ENCODE peak calls at places on chromosomes 7 and 10, in four cellular contexts. D is breast epithelium, P is prostate gland, Z is uterus. H is an unnamed sample.
A peak's percentile ranks its signal among the peaks of the same experiment; 100 is the strongest.

GRCh38 chr10:60236869-60237524 is 152.7 kb downstream of the ANK3 start:
- DNase-seq in Z (no peak), P (no peak), D (no peak), H (peak; percentile 44)

GRCh38 chr7:12619461-12620069 is 49.0 kb downstream of the SCIN start:
- DNase-seq in D (no peak), Z (no peak), P (no peak), H (no peak)

GRCh38 chr7:155815332-155816191 is 3.3 kb upstream of the SHH start:
- DNase-seq in Z (no peak), P (peak; percentile 64), D (no peak), H (no peak)

GRCh38 chr7:29764227-29764626 is 42.1 kb upstream of the WIPF3 start:
- DNase-seq in P (no peak), D (no peak), Z (no peak), H (no peak)

GRCh38 chr10:72009430-72010081 is 45.4 kb downstream of the CHST3 start:
- DNase-seq in P (peak; percentile 87), D (peak; percentile 84), Z (peak; percentile 99), H (peak; percentile 97)

GRCh38 chr10:43574035-43574892 is at the start of gene ZNF239:
- DNase-seq in P (peak; percentile 78), D (peak; percentile 79), Z (peak; percentile 89), H (peak; percentile 98)

GRCh38 chr7:74010407-74010806 is 17.6 kb upstream of the ELN start:
- DNase-seq in Z (no peak), D (no peak), P (no peak), H (no peak)

GRCh38 chr10:71974489-71975011 is 10.4 kb downstream of the CHST3 start:
- DNase-seq in P (no peak), D (no peak), Z (no peak), H (no peak)

GRCh38 chr10:72740526-72740925 is 48.6 kb downstream of the MCU start:
- DNase-seq in D (no peak), P (no peak), Z (no peak), H (no peak)

GRCh38 chr10:13758302-13758701 is 171.5 kb downstream of the PRPF18 start:
- DNase-seq in D (no peak), P (peak; percentile 28), Z (no peak), H (peak; percentile 84)

GRCh38 chr7:30694218-30694745 is 12.0 kb upstream of the CRHR2 start:
- DNase-seq in D (no peak), P (no peak), Z (no peak), H (no peak)

GRCh38 chr7:158264881-158265742 is 322.5 kb downstream of the PTPRN2 start:
- DNase-seq in P (no peak), Z (no peak), D (peak; percentile 38), H (no peak)

GRCh38 chr10:43921881-43922280 is 273.2 kb upstream of the ZNF32 start:
- DNase-seq in Z (no peak), D (no peak), P (peak; percentile 3), H (no peak)

GRCh38 chr10:33129181-33129928 is 171.3 kb upstream of the ITGB1 start:
- DNase-seq in D (no peak), P (no peak), Z (no peak), H (no peak)

DNA sequence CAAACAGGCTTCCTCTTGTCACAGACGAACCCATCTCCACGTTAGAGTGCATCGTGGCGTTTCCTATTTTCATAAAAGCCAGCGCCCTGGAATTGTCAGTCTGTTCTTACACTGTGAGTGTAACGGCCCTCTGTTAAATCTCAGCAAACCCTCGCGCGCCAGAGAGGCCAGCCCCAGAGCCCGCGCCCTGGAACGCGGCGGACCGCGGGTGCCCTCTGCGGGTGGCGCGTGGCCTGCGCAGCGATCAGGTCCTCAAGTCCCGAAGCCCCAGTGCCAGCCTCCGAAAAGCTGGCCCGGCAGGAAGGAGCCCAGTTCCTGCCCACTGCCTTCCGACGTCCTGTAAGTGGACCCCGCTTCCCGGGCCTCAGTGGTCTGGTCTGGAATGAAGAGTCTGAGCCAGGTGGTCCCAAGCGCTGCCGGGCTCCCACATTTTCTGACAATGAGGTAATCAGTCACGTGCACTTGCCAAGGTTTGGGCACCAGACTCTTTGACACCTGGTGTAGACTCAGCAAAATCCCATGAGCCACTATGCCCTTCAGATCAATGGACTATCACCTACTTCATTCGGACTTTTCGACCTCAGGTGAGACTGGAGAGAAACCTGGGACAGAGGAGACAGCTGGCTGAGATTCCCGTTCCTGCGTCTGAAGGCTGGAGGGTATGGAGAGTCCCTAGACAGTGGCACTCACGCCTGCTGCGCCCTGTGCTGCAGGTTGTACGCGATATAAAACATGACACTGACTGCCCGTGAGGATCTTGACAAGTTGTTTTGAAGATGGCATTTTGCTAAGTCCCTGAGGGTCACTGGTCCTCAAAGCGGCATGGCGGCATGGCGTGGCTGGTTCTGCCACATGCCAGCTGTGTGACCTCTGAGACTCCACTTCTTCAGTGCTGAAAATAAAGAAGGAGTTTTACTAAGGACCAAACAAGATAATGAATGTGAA is 109.4 kb upstream of the LANCL2 start:
- DNase-seq in D (peak; percentile 86), Z (peak; percentile 78), P (peak; percentile 87), H (peak; percentile 82)
- TF ChIP-seq CTCF in D (peak; percentile 72), Z (peak; percentile 87), P (peak; percentile 60), H (no peak)

GRCh38 chr10:112262556-112262955 is 20.6 kb upstream of the TECTB start:
- DNase-seq in Z (no peak), D (no peak), P (no peak), H (no peak)

GRCh38 chr10:112261281-112261822 is 21.8 kb upstream of the TECTB start:
- DNase-seq in P (no peak), D (no peak), Z (no peak), H (no peak)

GRCh38 chr10:112260831-112261230 is 22.4 kb upstream of the TECTB start:
- DNase-seq in Z (no peak), P (no peak), D (no peak), H (no peak)

GRCh38 chr10:112269266-112269665 is 13.9 kb upstream of the TECTB start:
- DNase-seq in Z (no peak), P (no peak), D (no peak), H (no peak)

DNA sequence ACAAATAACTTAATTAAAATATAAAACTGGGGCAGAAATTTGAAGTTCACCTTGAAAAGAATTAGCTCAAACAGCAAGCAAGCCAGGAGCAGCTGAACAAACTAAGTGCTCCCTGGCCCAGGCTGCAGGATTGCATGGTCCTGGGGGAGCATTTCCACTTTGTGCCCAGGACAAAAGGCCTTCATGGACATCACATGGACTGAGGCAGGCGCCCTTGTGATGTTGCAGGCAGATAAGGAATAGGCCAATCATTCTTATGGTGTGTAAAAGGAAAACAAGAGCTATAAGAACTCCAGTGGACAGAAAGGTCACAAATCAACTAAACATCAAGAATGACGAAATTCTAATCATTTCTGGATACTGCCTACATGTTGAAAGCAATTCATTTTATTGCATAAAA is 17.5 kb upstream of the TECTB start:
- DNase-seq in P (no peak), D (no peak), Z (no peak), H (no peak)
- TF ChIP-seq POLR2A in P (no peak), D (no peak), Z (no peak), H (no peak)

GRCh38 chr7:117790251-117790650 is 83.0 kb downstream of the CTTNBP2 start:
- DNase-seq in P (no peak), D (no peak), Z (no peak), H (no peak)

GRCh38 chr7:117796889-117797288 is 76.4 kb downstream of the CTTNBP2 start:
- DNase-seq in Z (no peak), D (no peak), P (no peak), H (no peak)

GRCh38 chr7:117793496-117793895 is 79.7 kb downstream of the CTTNBP2 start:
- DNase-seq in D (no peak), P (no peak), Z (no peak), H (no peak)

GRCh38 chr7:117790731-117791130 is 82.5 kb downstream of the CTTNBP2 start:
- DNase-seq in P (no peak), Z (no peak), D (no peak), H (no peak)

DNA sequence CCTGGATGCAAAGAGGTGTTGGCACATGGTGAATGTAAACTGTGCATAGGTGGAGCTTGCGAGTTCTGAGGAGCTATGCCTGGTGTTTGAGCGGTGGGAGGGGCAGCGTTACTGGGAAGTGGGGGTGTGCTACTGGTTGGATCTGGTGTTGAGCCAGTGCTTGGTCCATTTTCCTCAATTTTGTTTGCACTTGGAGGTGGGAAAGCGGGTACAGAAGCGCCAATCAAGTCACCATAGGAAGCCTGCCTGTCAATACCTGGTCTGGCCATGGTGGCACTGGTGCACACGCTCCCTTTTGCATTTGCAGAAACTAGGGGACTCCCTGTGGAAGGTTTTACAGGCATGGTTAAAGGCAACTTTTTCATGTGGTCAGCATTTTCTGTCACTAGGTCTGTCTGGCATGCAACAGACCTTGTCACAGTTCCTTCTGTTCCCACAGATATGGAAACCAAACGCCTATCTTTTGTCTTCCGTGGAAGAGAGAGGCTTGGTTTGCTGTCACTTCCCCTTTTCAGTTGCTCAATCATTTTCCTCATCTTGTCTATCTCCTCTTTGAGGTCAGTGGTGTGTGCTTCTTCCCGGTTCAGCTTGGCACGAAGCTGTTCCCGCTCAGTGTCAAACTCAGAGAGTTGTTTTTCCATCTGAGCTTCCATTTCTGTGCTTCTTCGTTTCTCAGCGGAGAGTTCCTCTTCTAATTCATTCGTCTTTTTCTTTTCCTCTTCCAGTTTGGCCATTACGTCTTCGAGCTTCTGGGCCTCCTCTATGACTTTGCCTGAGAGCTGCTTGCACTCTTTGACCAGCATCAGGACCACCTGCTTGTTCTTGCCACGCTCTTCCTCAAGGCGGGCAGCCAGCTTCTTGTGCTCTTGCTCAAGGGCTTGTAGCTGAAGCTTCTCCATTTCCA is 81.1 kb downstream of the CTTNBP2 start:
- DNase-seq in D (no peak), P (no peak), Z (no peak), H (peak; percentile 33)
- TF ChIP-seq CTCF in D (no peak), P (no peak), Z (no peak), H (no peak)

DNA sequence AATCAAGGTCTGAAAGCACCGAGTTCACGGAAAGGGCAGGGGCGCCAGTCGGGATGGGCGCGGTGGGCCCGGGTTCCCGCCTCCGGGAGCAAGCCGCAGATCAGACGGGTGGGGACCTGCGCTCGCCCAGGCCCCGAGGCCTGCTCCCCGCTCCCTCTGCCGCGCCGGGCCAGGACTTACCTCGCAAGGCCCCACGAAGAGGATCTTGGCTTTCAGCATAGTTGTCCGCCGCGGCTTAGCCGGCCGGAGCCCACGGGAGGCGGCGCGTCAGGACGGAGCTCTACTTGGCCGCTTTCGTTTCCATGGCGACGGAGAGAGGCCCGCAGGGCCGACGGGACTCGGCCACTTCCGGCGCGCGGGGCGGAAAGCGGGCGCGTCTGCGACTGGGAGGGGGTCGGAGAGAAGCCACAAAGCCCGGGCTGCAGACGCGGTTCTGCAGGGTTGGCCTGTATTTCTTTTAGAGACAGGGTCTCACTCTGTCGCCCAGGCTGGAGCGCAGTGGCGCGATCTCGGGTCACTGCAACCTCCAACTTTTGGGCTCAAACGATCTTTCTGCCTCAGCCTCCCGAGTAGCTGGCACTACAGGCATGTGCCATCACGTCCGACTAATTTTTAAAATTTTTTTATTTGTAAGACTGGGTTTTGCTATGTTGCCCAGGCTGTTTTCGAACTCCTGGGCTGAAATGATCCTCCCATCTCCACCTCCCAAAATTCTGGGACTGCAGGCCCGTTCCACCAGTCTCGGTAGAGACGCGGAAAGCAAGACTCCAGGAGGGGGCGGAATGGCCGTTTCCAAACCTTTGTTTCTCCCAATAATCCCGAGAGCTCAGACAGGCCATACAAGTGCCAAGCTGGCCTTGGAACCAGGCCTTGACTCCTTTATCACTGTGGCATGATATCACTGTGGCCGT is at the start of gene IFT22:
- DNase-seq in D (peak; percentile 90), Z (peak; percentile 92), P (peak; percentile 92), H (peak; percentile 96)
- TF ChIP-seq POLR2A in D (no peak), Z (no peak), P (no peak), H (no peak)

H was measured in lower leg skin.